ENCODE peak calls at places on chromosomes 3 and 15, in six cellular contexts. H is spleen, O is heart left ventricle, X is Peyer's patch, F is IMR-90, G is HCT116. T is an unnamed sample.
A peak's percentile ranks its signal among the peaks of the same experiment; 100 is the strongest.

GRCh38 chr3:172522871-172523818 is at the start of gene TNFSF10:
- DNase-seq in F (peak; percentile 22), X (peak; percentile 93), O (peak; percentile 65), H (peak; percentile 91), G (no peak), T (peak; percentile 57)

GRCh38 chr15:42921049-42921731 is 612 bp upstream of the TTBK2 start:
- DNase-seq in F (peak; percentile 8), G (no peak), X (peak; percentile 67), H (peak; percentile 83), O (peak; percentile 32), T (no peak)

GRCh38 chr3:60954049-60954448 is 297.2 kb downstream of the FHIT start:
- DNase-seq in O (no peak), X (no peak), F (no peak), G (no peak), H (no peak), T (no peak)

GRCh38 chr3:43641306-43642114 is 19.7 kb upstream of the ANO10 start:
- DNase-seq in H (no peak), X (no peak), O (no peak), G (no peak), F (peak; percentile 73), T (no peak)

GRCh38 chr15:31814082-31814481 is 216.2 kb upstream of the CHRNA7 start:
- DNase-seq in G (no peak), O (no peak), X (no peak), H (no peak), F (no peak), T (no peak)

GRCh38 chr3:153373571-153373970 is 211.5 kb downstream of the RAP2B start:
- DNase-seq in H (no peak), F (peak; percentile 17), X (no peak), O (no peak), G (no peak), T (no peak)

GRCh38 chr15:64749167-64749566 is 26.2 kb downstream of the RBPMS2 start:
- DNase-seq in F (peak; percentile 86), G (no peak), X (peak; percentile 57), H (no peak), O (peak; percentile 73), T (no peak)

GRCh38 chr3:16885588-16885903 is 791 bp downstream of the PLCL2 start:
- DNase-seq in X (no peak), F (no peak), O (no peak), G (no peak), H (no peak), T (no peak)

GRCh38 chr3:171556574-171557145 is 96.5 kb upstream of the TNIK start:
- DNase-seq in X (no peak), O (no peak), G (no peak), F (peak; percentile 18), H (no peak), T (no peak)

GRCh38 chr3:184583345-184584000 is 21.9 kb downstream of the EPHB3 start:
- DNase-seq in G (no peak), F (no peak), H (no peak), O (peak; percentile 60), X (no peak), T (no peak)

GRCh38 chr15:57703387-57703786 is 3.1 kb upstream of the POLR2M start:
- DNase-seq in F (no peak), X (no peak), H (no peak), G (no peak), O (no peak), T (no peak)

GRCh38 chr3:145942052-145942451 is 218.9 kb downstream of the PLOD2 start:
- DNase-seq in O (no peak), G (no peak), X (no peak), H (no peak), F (no peak), T (no peak)

GRCh38 chr15:62928242-62928995 is 114.1 kb upstream of the TPM1 start:
- DNase-seq in F (peak; percentile 92), X (no peak), G (no peak), H (no peak), O (peak; percentile 66), T (no peak)

GRCh38 chr3:149381173-149382090 is 4.0 kb upstream of the TM4SF1 start:
- DNase-seq in F (no peak), O (no peak), G (no peak), X (no peak), H (no peak), T (no peak)

GRCh38 chr15:69543681-69544080 is 91.1 kb downstream of the RPLP1 start:
- DNase-seq in X (no peak), G (no peak), H (no peak), O (no peak), F (no peak), T (no peak)

GRCh38 chr3:34837848-34838741 is 801.2 kb upstream of the ARPP21 start:
- DNase-seq in O (no peak), G (no peak), F (no peak), H (no peak), X (no peak), T (no peak)

GRCh38 chr3:34828847-34829246 is 810.5 kb upstream of the ARPP21 start:
- DNase-seq in X (no peak), H (no peak), F (no peak), G (no peak), O (no peak), T (no peak)

DNA sequence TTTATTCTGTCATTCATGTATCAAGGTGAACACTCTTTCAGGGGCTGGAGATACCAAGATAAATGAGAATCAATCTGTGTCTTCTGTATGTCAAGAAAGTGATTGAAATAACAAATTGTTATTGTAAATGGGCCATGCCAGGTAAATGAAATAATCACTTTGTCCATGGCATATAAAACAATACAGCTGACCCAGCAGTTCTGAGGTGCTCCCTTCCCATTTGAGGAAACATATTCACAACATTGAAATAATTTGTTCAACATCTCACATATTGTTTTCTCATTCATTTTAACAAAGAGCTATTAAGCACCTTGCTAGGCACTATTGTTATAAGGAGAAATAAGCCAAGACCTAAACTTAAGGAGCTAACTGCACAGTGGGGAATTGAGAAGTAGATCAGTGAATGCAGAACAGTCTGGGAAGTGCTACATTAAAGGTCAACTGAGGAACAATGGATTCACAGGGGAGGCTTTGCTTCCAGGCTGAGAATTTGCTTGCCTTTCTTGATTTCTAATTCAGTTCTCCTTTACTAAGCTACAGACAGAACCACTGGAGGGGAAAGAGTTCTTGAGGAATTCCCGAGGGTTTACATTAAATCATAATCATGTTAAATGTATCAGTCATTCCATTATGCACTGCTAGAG is 806.3 kb upstream of the ARPP21 start:
- DNase-seq in F (no peak), H (no peak), G (no peak), O (no peak), X (no peak), T (no peak)
- H3K9me3 ChIP-seq in F (peaks cover 7% of the 10 kb centered on the region), H (no peaks in the 10 kb centered on the region), G (peaks cover 11% of the 10 kb centered on the region), O (no peaks in the 10 kb centered on the region), X (no peaks in the 10 kb centered on the region), T (no peaks in the 10 kb centered on the region)

GRCh38 chr3:194129581-194130133 is 6.3 kb upstream of the HES1 start:
- DNase-seq in X (peak; percentile 30), G (no peak), O (no peak), F (no peak), H (peak; percentile 61), T (no peak)
- H3K4me3 ChIP-seq in X (no peak overlapping the region), G (no peak overlapping the region), O (no peak overlapping the region), F (no peak overlapping the region), H (no peak overlapping the region), T (no peak overlapping the region)

DNA sequence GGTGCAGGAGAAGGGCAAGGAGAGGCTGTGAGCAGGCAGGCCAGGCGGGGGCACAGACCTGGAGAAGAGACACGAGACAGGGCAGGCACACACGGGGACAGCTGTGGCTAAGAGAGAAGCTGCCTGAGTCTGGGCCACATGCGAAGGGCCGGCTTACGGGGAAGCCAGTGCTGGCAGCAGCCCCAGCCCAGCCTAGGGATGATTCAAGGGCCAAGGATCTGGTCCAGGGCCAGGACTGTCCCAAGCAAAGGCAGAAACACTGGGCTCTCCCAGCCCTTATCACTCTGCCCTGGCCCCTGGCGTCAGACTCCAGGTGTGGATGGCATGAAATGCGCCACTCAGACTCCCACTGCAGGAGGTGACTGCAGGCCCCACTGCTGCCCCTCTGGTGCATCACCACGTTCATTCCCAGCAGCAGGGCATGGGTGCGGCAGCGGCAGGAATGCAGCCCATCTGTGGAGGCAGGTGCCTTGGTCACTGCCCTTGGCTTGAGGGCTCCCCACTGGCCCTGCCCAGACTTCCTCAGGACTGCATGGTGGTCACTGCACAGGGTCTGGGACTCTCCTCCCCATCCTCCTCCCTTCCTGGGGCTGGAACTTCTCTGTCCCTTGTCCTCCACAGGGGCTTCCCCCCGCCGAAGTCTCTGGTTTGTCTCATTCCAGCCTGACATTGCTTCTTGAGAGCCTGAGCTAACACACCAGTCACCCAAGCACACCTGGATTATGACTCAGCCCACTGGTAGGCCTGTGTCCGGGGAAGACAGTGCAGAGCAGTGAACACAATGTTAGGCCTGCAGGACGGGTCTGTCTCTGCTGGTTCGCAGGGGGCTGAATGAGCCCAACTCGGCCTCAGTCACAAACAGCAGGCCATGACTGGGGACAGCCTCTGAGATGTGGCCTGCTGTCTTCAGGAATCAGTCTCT is 69.3 kb downstream of the TBC1D2B start:
- DNase-seq in G (no peak), X (peak; percentile 56), O (peak; percentile 88), H (no peak), F (peak; percentile 87), T (peak; percentile 75)
- TF ChIP-seq POLR2A in G (no peak), X (no peak), O (no peak), H (no peak), F (no peak), T (no peak)

GRCh38 chr3:32217339-32217738 is 21.1 kb upstream of the CMTM8 start:
- DNase-seq in F (no peak), O (no peak), X (no peak), H (no peak), G (no peak), T (no peak)
- H3K9me3 ChIP-seq in F (peaks cover 3% of the 10 kb centered on the region), O (no peaks in the 10 kb centered on the region), X (peaks cover 5% of the 10 kb centered on the region), H (no peaks in the 10 kb centered on the region), G (peaks cover 7% of the 10 kb centered on the region), T (peaks cover 3% of the 10 kb centered on the region)

GRCh38 chr15:83109532-83109931 is 2.1 kb downstream of the TM6SF1 start:
- DNase-seq in H (no peak), O (no peak), G (no peak), F (no peak), X (no peak), T (no peak)

GRCh38 chr15:83107841-83108181 is 366 bp downstream of the TM6SF1 start:
- DNase-seq in O (no peak), G (no peak), H (peak; percentile 84), X (no peak), F (no peak), T (no peak)

GRCh38 chr15:83110361-83110760 is 2.9 kb downstream of the TM6SF1 start:
- DNase-seq in O (no peak), H (no peak), F (peak; percentile 10), G (no peak), X (no peak), T (no peak)

GRCh38 chr15:83106994-83107840 is at the start of gene TM6SF1:
- DNase-seq in X (no peak), F (no peak), O (no peak), G (no peak), H (peak; percentile 87), T (no peak)

GRCh38 chr15:83108266-83109219 is 1.1 kb downstream of the TM6SF1 start:
- DNase-seq in H (peak; percentile 90), O (peak; percentile 78), F (peak; percentile 52), X (peak; percentile 71), G (no peak), T (peak; percentile 35)
- H3K4me3 ChIP-seq in H (peak overlapping the region; percentile 33), O (peak overlapping the region; percentile 71), F (peak overlapping the region; percentile 12), X (no peak overlapping the region), G (no peak overlapping the region), T (peak overlapping the region; percentile 60)

T was measured in tibial nerve.